ENCODE peak calls at places on chromosomes 2 and 18, in five cellular contexts. U, P, N, E and I are unnamed samples.

GRCh38 chr18:76476665-76477561 is 18.1 kb downstream of the ZNF516 start:
- DNase-seq in E (no peak), N (no peak), U (peak; percentile 82), P (no peak), I (no peak)

GRCh38 chr2:215352602-215353001 is 40.7 kb downstream of the ATIC start:
- DNase-seq in P (no peak), E (no peak), U (no peak), N (no peak), I (no peak)

GRCh38 chr2:189302274-189302948 is 122.8 kb upstream of the COL5A2 start:
- DNase-seq in E (no peak), N (no peak), U (peak; percentile 20), P (no peak), I (no peak)

GRCh38 chr2:43134571-43134889 is 91.9 kb downstream of the ZFP36L2 start:
- DNase-seq in P (no peak), U (no peak), N (no peak), E (no peak), I (no peak)

GRCh38 chr18:57649536-57650495 is 28.2 kb upstream of the NARS1 start:
- DNase-seq in P (no peak), U (peak; percentile 65), E (no peak), N (no peak), I (no peak)

GRCh38 chr18:25109484-25109883 is 242.5 kb downstream of the ZNF521 start:
- DNase-seq in E (no peak), N (no peak), P (no peak), U (peak; percentile 14), I (no peak)

GRCh38 chr2:70091816-70092215 is 4.5 kb downstream of the PCBP1 start:
- DNase-seq in P (no peak), U (no peak), E (no peak), N (no peak), I (no peak)

GRCh38 chr18:78773819-78774218 is 205.8 kb upstream of the SALL3 start:
- DNase-seq in N (no peak), P (no peak), E (no peak), U (no peak), I (no peak)

GRCh38 chr2:110866036-110866435 is 133.7 kb downstream of the ACOXL start:
- DNase-seq in N (no peak), U (no peak), P (no peak), E (no peak), I (no peak)

GRCh38 chr2:174336403-174337336 is 1.9 kb downstream of the SP9 start:
- DNase-seq in N (no peak), U (no peak), E (no peak), P (no peak), I (no peak)

GRCh38 chr18:23330423-23330822 is 122.7 kb upstream of the RIOK3 start:
- DNase-seq in N (no peak), U (no peak), E (no peak), P (no peak), I (no peak)

GRCh38 chr2:38215511-38215910 is 139.6 kb upstream of the CYP1B1 start:
- DNase-seq in E (no peak), N (no peak), U (no peak), P (no peak), I (no peak)

GRCh38 chr2:164510895-164511294 is 110.4 kb downstream of the GRB14 start:
- DNase-seq in P (no peak), N (no peak), U (no peak), E (no peak), I (no peak)

GRCh38 chr2:50480507-50480906 is 551.4 kb downstream of the NRXN1 start:
- DNase-seq in E (no peak), P (no peak), N (no peak), U (no peak), I (no peak)

GRCh38 chr2:213688129-213688528 is 403.9 kb downstream of the SPAG16 start:
- DNase-seq in E (no peak), P (no peak), U (no peak), N (no peak), I (no peak)

GRCh38 chr2:204888222-204888621 is 342.9 kb downstream of the PARD3B start:
- DNase-seq in N (no peak), E (no peak), U (no peak), P (no peak), I (no peak)

GRCh38 chr2:232384466-232384865 is 5.9 kb downstream of the ALPP start:
- DNase-seq in P (no peak), U (no peak), N (no peak), E (no peak), I (no peak)

GRCh38 chr2:189175869-189176431 is 3.6 kb downstream of the COL5A2 start:
- DNase-seq in U (no peak), N (no peak), P (no peak), E (no peak), I (no peak)

GRCh38 chr2:208062113-208062512 is 36.8 kb upstream of the PLEKHM3 start:
- DNase-seq in E (no peak), N (no peak), U (peak; percentile 58), P (no peak), I (no peak)

GRCh38 chr2:195543902-195544894 is 112.8 kb upstream of the SLC39A10 start:
- DNase-seq in E (no peak), U (peak; percentile 80), P (no peak), N (no peak), I (no peak)

GRCh38 chr2:15092691-15093090 is 460.2 kb downstream of the LRATD1 start:
- DNase-seq in U (no peak), P (no peak), N (no peak), E (no peak), I (no peak)

GRCh38 chr18:62881509-62882016 is 166.2 kb downstream of the PHLPP1 start:
- DNase-seq in E (no peak), P (peak; percentile 48), N (no peak), U (peak; percentile 93), I (no peak)

GRCh38 chr2:42999391-42999811 is 207.0 kb upstream of the HAAO start:
- DNase-seq in U (no peak), E (no peak), N (no peak), P (peak; percentile 10), I (no peak)